ENCODE peak calls at places on chromosome 1, in four cellular contexts. One of them, this sample, is unnamed.

GRCh38 chr1:8560611-8561544 is 243.0 kb downstream of the SLC45A1 start:
- DNase-seq in endodermal cell: no peak
- DNase-seq in esophagus muscularis mucosa: no peak
- DNase-seq in PC-3: peak
- DNase-seq in this sample: peak

GRCh38 chr1:151002611-151003010 is 4.1 kb downstream of the MINDY1 start:
- DNase-seq in endodermal cell: no peak
- DNase-seq in esophagus muscularis mucosa: no peak
- DNase-seq in PC-3: no peak
- DNase-seq in this sample: no peak

GRCh38 chr1:154441241-154441888 is 36.2 kb downstream of the IL6R start:
- DNase-seq in endodermal cell: no peak
- DNase-seq in esophagus muscularis mucosa: no peak
- DNase-seq in PC-3: no peak
- DNase-seq in this sample: no peak

GRCh38 chr1:16075337-16076002 is 2.0 kb upstream of the FAM131C start:
- DNase-seq in endodermal cell: no peak
- DNase-seq in esophagus muscularis mucosa: no peak
- DNase-seq in PC-3: peak
- DNase-seq in this sample: peak

GRCh38 chr1:178243890-178244289 is 150.0 kb downstream of the RASAL2 start:
- DNase-seq in endodermal cell: no peak
- DNase-seq in esophagus muscularis mucosa: no peak
- DNase-seq in PC-3: no peak
- DNase-seq in this sample: no peak

GRCh38 chr1:24321712-24322635 is 2.8 kb downstream of the GRHL3 start:
- DNase-seq in endodermal cell: peak
- DNase-seq in esophagus muscularis mucosa: no peak
- DNase-seq in PC-3: peak
- DNase-seq in this sample: peak

GRCh38 chr1:235741294-235741693 is 91.7 kb upstream of the GNG4 start:
- DNase-seq in endodermal cell: no peak
- DNase-seq in esophagus muscularis mucosa: no peak
- DNase-seq in PC-3: peak
- DNase-seq in this sample: peak

GRCh38 chr1:153929981-153930948 is 7.5 kb upstream of the GATAD2B start:
- DNase-seq in endodermal cell: no peak
- DNase-seq in esophagus muscularis mucosa: no peak
- DNase-seq in PC-3: no peak
- DNase-seq in this sample: no peak

GRCh38 chr1:115976900-115977480 is 677 bp downstream of the SLC22A15 start:
- DNase-seq in endodermal cell: no peak
- DNase-seq in esophagus muscularis mucosa: no peak
- DNase-seq in PC-3: peak
- DNase-seq in this sample: peak

GRCh38 chr1:52970149-52970548 is 43.1 kb downstream of the SCP2 start:
- DNase-seq in endodermal cell: peak
- DNase-seq in esophagus muscularis mucosa: no peak
- DNase-seq in PC-3: no peak
- DNase-seq in this sample: peak

GRCh38 chr1:227351443-227351842 is 33.2 kb upstream of the CDC42BPA start:
- DNase-seq in endodermal cell: no peak
- DNase-seq in esophagus muscularis mucosa: no peak
- DNase-seq in PC-3: peak
- DNase-seq in this sample: peak

GRCh38 chr1:156910309-156910782 is 10.1 kb upstream of the LRRC71 start:
- DNase-seq in endodermal cell: peak
- DNase-seq in esophagus muscularis mucosa: no peak
- DNase-seq in PC-3: peak
- DNase-seq in this sample: peak

GRCh38 chr1:223669003-223669402 is 3.5 kb upstream of the CAPN8 start:
- DNase-seq in endodermal cell: no peak
- DNase-seq in esophagus muscularis mucosa: no peak
- DNase-seq in PC-3: no peak
- DNase-seq in this sample: no peak

GRCh38 chr1:223674119-223674890 is 8.8 kb upstream of the CAPN8 start:
- DNase-seq in endodermal cell: no peak
- DNase-seq in esophagus muscularis mucosa: no peak
- DNase-seq in PC-3: no peak
- DNase-seq in this sample: no peak

GRCh38 chr1:223667484-223668182 is 2.1 kb upstream of the CAPN8 start:
- DNase-seq in endodermal cell: no peak
- DNase-seq in esophagus muscularis mucosa: no peak
- DNase-seq in PC-3: peak
- DNase-seq in this sample: no peak

GRCh38 chr1:223665592-223666312 is at the start of gene CAPN8:
- DNase-seq in endodermal cell: no peak
- DNase-seq in esophagus muscularis mucosa: no peak
- DNase-seq in PC-3: peak
- DNase-seq in this sample: peak

DNA sequence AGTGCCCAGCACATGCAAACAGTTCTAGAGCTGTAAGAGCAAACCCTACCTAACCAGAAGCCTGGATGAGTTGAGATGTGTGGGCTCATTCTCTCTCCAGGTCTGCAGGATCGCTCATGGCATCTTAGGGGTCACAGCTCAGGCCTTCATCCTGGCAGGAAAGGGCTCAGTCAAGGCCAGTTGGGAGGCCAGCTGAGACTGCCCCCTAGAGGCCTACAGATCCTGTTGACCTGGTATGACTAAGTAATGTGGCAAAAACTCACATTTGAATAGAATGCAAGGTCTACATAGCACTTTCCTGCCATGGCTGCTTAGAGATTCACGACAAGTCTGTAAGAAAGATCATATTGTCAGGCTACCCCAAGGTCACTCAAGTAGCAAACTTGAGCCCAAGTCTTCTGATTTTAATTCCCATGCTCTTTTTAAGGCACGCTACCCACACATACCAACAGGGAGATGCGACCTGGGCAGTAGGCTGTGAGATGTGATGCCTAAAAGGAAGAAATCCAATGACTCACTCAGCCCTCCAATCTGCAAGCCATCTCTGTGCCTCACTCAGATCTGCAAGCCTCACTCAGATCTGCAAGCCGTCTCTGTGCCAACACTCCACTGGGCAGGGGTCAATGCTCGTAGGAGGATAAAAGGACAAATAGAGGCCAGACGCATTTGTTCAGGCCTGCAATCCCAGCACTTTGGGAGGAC is 5.1 kb upstream of the CAPN8 start:
- DNase-seq in endodermal cell: peak
- DNase-seq in esophagus muscularis mucosa: no peak
- DNase-seq in PC-3: peak
- DNase-seq in this sample: peak
- TF ChIP-seq CTCF in endodermal cell: peak
- TF ChIP-seq CTCF in esophagus muscularis mucosa: peak
- TF ChIP-seq CTCF in PC-3: peak
- TF ChIP-seq CTCF in this sample: peak

DNA sequence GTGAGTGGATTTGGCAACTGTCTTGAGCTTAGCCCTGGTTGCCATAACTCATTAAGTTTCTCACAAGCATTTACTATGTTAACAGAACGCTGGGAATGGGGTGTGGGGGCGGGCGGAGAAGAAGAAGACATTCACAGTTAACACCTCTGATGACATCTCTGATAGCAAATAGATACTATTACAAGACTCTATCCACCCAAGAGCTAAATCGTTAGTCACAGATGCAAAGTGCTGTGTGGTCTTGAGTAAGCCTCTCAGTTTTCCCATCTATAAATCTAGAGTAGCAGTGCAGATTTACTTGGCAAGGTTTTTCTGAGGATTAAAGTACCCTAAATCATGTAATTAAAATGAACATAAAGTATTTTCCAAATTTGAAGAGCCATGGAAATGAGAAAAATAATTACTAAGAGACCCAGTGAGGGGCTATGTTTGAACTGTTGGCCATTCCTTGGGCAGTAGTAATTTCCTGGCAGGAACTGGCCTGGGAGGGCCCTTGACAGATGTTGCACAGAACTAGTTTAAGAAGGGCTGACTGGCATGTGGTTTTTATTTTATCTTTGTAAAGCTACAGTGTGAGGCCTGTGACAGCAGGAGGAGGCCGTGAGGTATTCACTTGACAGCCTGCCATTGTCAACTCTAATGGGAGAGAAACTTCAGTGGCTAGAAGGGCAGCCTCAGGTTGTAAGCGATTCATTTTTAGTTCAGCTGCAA is 58.7 kb upstream of the APOBEC4 start:
- DNase-seq in endodermal cell: no peak
- DNase-seq in esophagus muscularis mucosa: no peak
- DNase-seq in PC-3: no peak
- DNase-seq in this sample: no peak
- TF ChIP-seq CTCF in endodermal cell: peak
- TF ChIP-seq CTCF in esophagus muscularis mucosa: no peak
- TF ChIP-seq CTCF in PC-3: no peak
- TF ChIP-seq CTCF in this sample: no peak

GRCh38 chr1:206583461-206584264 is 28.6 kb downstream of the EIF2D start:
- DNase-seq in endodermal cell: peak
- DNase-seq in esophagus muscularis mucosa: peak
- DNase-seq in PC-3: peak
- DNase-seq in this sample: peak
- TF ChIP-seq CTCF in endodermal cell: peak
- TF ChIP-seq CTCF in esophagus muscularis mucosa: peak
- TF ChIP-seq CTCF in PC-3: peak
- TF ChIP-seq CTCF in this sample: peak

GRCh38 chr1:25757846-25758185 is 42.2 kb upstream of the SELENON start:
- DNase-seq in endodermal cell: no peak
- DNase-seq in esophagus muscularis mucosa: no peak
- DNase-seq in PC-3: no peak
- DNase-seq in this sample: no peak

GRCh38 chr1:25757151-25757845 is 42.7 kb upstream of the SELENON start:
- DNase-seq in endodermal cell: no peak
- DNase-seq in esophagus muscularis mucosa: no peak
- DNase-seq in PC-3: no peak
- DNase-seq in this sample: no peak

GRCh38 chr1:25756210-25756609 is 43.8 kb upstream of the SELENON start:
- DNase-seq in endodermal cell: no peak
- DNase-seq in esophagus muscularis mucosa: no peak
- DNase-seq in PC-3: no peak
- DNase-seq in this sample: no peak

GRCh38 chr1:25754421-25755195 is 45.4 kb upstream of the SELENON start:
- DNase-seq in endodermal cell: no peak
- DNase-seq in esophagus muscularis mucosa: no peak
- DNase-seq in PC-3: no peak
- DNase-seq in this sample: peak

DNA sequence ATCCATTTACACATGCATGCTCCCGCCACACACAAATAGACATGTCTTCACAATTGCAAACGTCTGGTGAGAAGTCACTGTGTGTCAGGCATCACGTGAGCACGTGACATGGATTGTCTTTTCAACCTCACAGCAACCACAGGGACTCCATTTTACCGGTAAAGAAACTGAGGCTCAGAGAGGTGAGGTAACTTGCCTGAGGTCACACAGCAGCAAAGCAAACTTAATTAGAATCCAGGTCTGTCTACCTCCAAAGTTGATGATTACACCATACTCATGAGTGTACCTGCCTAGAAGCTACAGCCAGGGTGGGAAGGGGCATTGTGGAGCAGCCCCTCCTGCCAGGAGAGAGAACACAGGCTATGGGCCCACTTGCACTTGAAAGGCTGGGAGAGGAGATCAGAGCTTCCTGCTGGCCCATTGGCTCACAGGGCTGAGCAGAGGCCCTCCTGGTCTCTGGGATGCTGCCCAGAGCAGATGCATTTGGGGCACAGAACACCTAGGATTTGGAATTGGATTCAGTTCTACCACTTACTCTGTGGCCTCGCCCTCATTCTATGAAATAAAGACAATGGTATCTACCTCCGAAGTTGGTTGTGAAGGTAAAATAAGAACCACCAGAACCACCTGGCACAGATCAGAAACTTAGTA is 44.4 kb upstream of the SELENON start:
- DNase-seq in endodermal cell: no peak
- DNase-seq in esophagus muscularis mucosa: no peak
- DNase-seq in PC-3: no peak
- DNase-seq in this sample: no peak
- TF ChIP-seq CTCF in endodermal cell: no peak
- TF ChIP-seq CTCF in esophagus muscularis mucosa: no peak
- TF ChIP-seq CTCF in PC-3: no peak
- TF ChIP-seq CTCF in this sample: no peak

GRCh38 chr1:245512980-245513578 is 358.3 kb downstream of the KIF26B start:
- DNase-seq in endodermal cell: peak
- DNase-seq in esophagus muscularis mucosa: no peak
- DNase-seq in PC-3: no peak
- DNase-seq in this sample: no peak

GRCh38 chr1:245512181-245512888 is 357.6 kb downstream of the KIF26B start:
- DNase-seq in endodermal cell: no peak
- DNase-seq in esophagus muscularis mucosa: no peak
- DNase-seq in PC-3: no peak
- DNase-seq in this sample: no peak

GRCh38 chr1:245520611-245521010 is 365.8 kb downstream of the KIF26B start:
- DNase-seq in endodermal cell: no peak
- DNase-seq in esophagus muscularis mucosa: no peak
- DNase-seq in PC-3: no peak
- DNase-seq in this sample: no peak

DNA sequence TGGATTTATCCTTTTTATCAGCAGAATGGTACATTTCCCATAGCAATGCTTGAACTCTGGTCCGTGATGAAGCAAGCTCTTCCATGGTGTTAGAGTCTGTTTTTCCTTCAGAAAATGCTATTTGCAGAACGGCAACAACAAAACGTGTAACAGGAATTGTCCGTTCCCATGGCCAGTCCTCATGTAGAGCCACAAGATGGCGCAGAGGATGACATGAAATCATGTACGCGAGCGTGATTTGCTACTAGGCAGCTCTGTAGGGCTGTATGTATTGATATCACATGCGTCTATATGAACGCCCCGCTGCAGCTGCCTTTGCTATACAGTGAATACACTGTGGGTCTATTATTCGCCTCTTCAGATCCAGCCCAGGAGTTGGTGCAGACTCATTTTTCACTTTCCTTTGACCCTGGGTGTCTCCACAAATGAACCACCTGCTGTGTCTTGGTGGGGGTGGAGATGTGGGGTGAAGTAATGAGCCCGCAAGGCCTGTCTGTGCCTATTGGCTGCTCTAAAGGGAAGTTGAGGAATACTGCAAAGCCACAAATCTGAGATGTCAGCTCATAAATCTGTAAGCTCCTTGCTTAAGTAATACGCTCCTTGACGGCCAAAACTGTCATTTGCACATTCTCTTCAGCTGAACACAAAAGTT is 361.5 kb downstream of the KIF26B start:
- DNase-seq in endodermal cell: no peak
- DNase-seq in esophagus muscularis mucosa: no peak
- DNase-seq in PC-3: peak
- DNase-seq in this sample: no peak
- TF ChIP-seq CTCF in endodermal cell: peak
- TF ChIP-seq CTCF in esophagus muscularis mucosa: peak
- TF ChIP-seq CTCF in PC-3: peak
- TF ChIP-seq CTCF in this sample: no peak

GRCh38 chr1:72282690-72283203 is 408 bp upstream of the NEGR1 start:
- DNase-seq in endodermal cell: peak
- DNase-seq in esophagus muscularis mucosa: peak
- DNase-seq in PC-3: peak
- DNase-seq in this sample: peak
- TF ChIP-seq CTCF in endodermal cell: no peak
- TF ChIP-seq CTCF in esophagus muscularis mucosa: peak
- TF ChIP-seq CTCF in PC-3: no peak
- TF ChIP-seq CTCF in this sample: no peak

This sample was measured in epithelial cell of esophagus.